ENCODE peak calls at places on chromosomes 7 and 10, in seven cellular contexts. Z is amniotic epithelial cell; J is hypothalamus; Q is neural crest cell; C is stimulated activated CD4-positive, alpha-beta T cell treated with anti-CD3 and anti-CD28 coated beads, Interleukin-1b, Interleukin-23, amount 100 ng/mL, for 1 hour; A is T-helper 9 cell; I is progenitor cell of endocrine pancreas. D is an unnamed sample.

GRCh38 chr10:88682491-88682890 is 18.2 kb downstream of the LIPF start:
- DNase-seq in Z (peak; percentile 31), J (no peak), Q (no peak), C (no peak), A (no peak), I (no peak), D (no peak)

GRCh38 chr7:151448261-151449252 is 8.6 kb upstream of the CRYGN start:
- DNase-seq in Z (peak; percentile 66), J (peak; percentile 37), Q (peak; percentile 80), C (peak; percentile 44), A (peak; percentile 71), I (peak; percentile 63), D (peak; percentile 67)

GRCh38 chr7:28595081-28595480 is 182.8 kb downstream of the CREB5 start:
- DNase-seq in Z (peak; percentile 17), J (no peak), Q (no peak), C (no peak), A (no peak), I (no peak), D (no peak)

GRCh38 chr7:128108641-128109423 is 77.6 kb upstream of the LRRC4 start:
- DNase-seq in Z (no peak), J (no peak), Q (no peak), C (no peak), A (no peak), I (no peak), D (no peak)

GRCh38 chr10:4663162-4663992 is 162.6 kb upstream of the AKR1E2 start:
- DNase-seq in Z (peak; percentile 100), J (no peak), Q (no peak), C (no peak), A (no peak), I (no peak), D (peak; percentile 66)

GRCh38 chr7:154564676-154565075 is 438.2 kb downstream of the PAXIP1 start:
- DNase-seq in Z (no peak), J (no peak), Q (no peak), C (no peak), A (no peak), I (no peak), D (no peak)

GRCh38 chr7:66145404-66145843 is 30.8 kb downstream of the CRCP start:
- DNase-seq in Z (peak; percentile 10), J (no peak), Q (no peak), C (no peak), A (no peak), I (no peak), D (no peak)

GRCh38 chr7:101507791-101508252 is 121.3 kb downstream of the MYL10 start:
- DNase-seq in Z (peak; percentile 19), J (no peak), Q (peak; percentile 88), C (no peak), A (no peak), I (peak; percentile 63), D (peak; percentile 69)

GRCh38 chr10:115171392-115171960 is 78.3 kb downstream of the ATRNL1 start:
- DNase-seq in Z (peak; percentile 2), J (no peak), Q (no peak), C (no peak), A (no peak), I (no peak), D (no peak)

GRCh38 chr7:66844552-66845381 is 76.3 kb upstream of the TMEM248 start:
- DNase-seq in Z (peak; percentile 94), J (peak; percentile 96), Q (peak; percentile 100), C (peak; percentile 97), A (peak; percentile 99), I (peak; percentile 99), D (peak; percentile 98)

GRCh38 chr10:34018129-34018528 is 683.7 kb upstream of the NRP1 start:
- DNase-seq in Z (no peak), J (no peak), Q (no peak), C (no peak), A (no peak), I (no peak), D (no peak)

GRCh38 chr10:117543999-117544728 is 1.6 kb downstream of the EMX2 start:
- DNase-seq in Z (no peak), J (no peak), Q (no peak), C (no peak), A (no peak), I (no peak), D (no peak)

GRCh38 chr10:132876131-132876860 is 66.1 kb downstream of the CFAP46 start:
- DNase-seq in Z (no peak), J (no peak), Q (no peak), C (no peak), A (no peak), I (no peak), D (no peak)

GRCh38 chr10:2701802-2702201 is 365.5 kb upstream of the PFKP start:
- DNase-seq in Z (no peak), J (no peak), Q (no peak), C (no peak), A (no peak), I (no peak), D (no peak)

GRCh38 chr10:5293691-5294550 is 70.8 kb upstream of the UCN3 start:
- DNase-seq in Z (peak; percentile 37), J (no peak), Q (peak; percentile 65), C (no peak), A (peak; percentile 58), I (peak; percentile 69), D (peak; percentile 21)

D was measured in WERI-Rb-1.